ENCODE peak calls at places on chromosomes 5 and 9, in ten cellular contexts. B is sigmoid colon, A is suprapubic skin, R is prostate gland, Q is upper lobe of left lung, N is breast epithelium, Z is GM23338, I is esophagus muscularis mucosa, Y is endothelial cell of umbilical vein, C is stomach. W is an unnamed sample. For H3K27me3, the result is how much of the 10 kb centered on the place peaks cover.

GRCh38 chr5:106854941-106855340 is 815.8 kb downstream of the EFNA5 start:
- DNase-seq in Q (no peak), A (no peak), R (no peak), B (no peak), Y (no peak), I (no peak), C (no peak), Z (no peak), N (no peak), W (no peak)

GRCh38 chr9:87803623-87804345 is 77.9 kb downstream of the CTSL start:
- DNase-seq in N (no peak), C (no peak), Y (no peak), Q (no peak), A (no peak), Z (no peak), I (no peak), R (no peak), B (no peak), W (no peak)

GRCh38 chr9:5868235-5868634 is 22.5 kb upstream of the MLANA start:
- DNase-seq in A (no peak), R (no peak), B (no peak), Z (no peak), I (no peak), Y (no peak), Q (no peak), N (no peak), C (no peak), W (no peak)

GRCh38 chr5:35815089-35815936 is 41.4 kb upstream of the IL7R start:
- DNase-seq in Q (no peak), I (no peak), R (no peak), C (no peak), N (no peak), Y (peak), B (no peak), A (no peak), Z (peak), W (no peak)

GRCh38 chr9:1400983-1401382 is 350.8 kb downstream of the DMRT2 start:
- DNase-seq in N (no peak), I (no peak), C (no peak), B (no peak), Y (no peak), Z (peak), A (no peak), R (no peak), Q (no peak), W (no peak)

GRCh38 chr5:32443541-32444190 is 874 bp downstream of the ZFR start:
- DNase-seq in R (peak), B (no peak), Q (peak), N (no peak), A (peak), Y (peak), I (no peak), Z (peak), C (no peak), W (peak)

GRCh38 chr9:134624119-134624826 is 17.3 kb upstream of the COL5A1 start:
- DNase-seq in R (no peak), N (no peak), Y (no peak), Z (no peak), A (peak), Q (peak), C (no peak), B (peak), I (no peak), W (peak)

GRCh38 chr5:143083006-143083405 is 312.8 kb downstream of the ARHGAP26 start:
- DNase-seq in Z (no peak), B (no peak), A (no peak), I (peak), N (no peak), Q (no peak), Y (peak), C (no peak), R (no peak), W (no peak)

GRCh38 chr5:109911731-109912130 is 222.0 kb downstream of the MAN2A1 start:
- DNase-seq in C (no peak), A (no peak), Q (no peak), R (no peak), I (no peak), B (no peak), N (no peak), Z (no peak), Y (no peak), W (no peak)

GRCh38 chr5:16897284-16897704 is 38.8 kb downstream of the MYO10 start:
- DNase-seq in B (no peak), C (no peak), A (no peak), Y (no peak), R (peak), Z (peak), Q (no peak), I (no peak), N (no peak), W (no peak)

GRCh38 chr5:77987331-77987730 is 211.2 kb upstream of the TBCA start:
- DNase-seq in Q (no peak), A (no peak), Z (no peak), B (no peak), C (no peak), R (no peak), Y (no peak), I (no peak), N (no peak), W (no peak)

GRCh38 chr5:25975881-25976280 is 1062.5 kb downstream of the CDH9 start:
- DNase-seq in N (no peak), Y (no peak), R (no peak), C (no peak), Z (no peak), Q (no peak), I (no peak), B (no peak), A (no peak), W (no peak)

GRCh38 chr5:14305045-14305444 is 161.9 kb downstream of the TRIO start:
- DNase-seq in C (no peak), I (no peak), B (no peak), R (no peak), Y (peak), Z (no peak), A (no peak), Q (no peak), N (no peak), W (no peak)

GRCh38 chr9:35972093-35972492 is 14.1 kb upstream of the OR2S2 start:
- DNase-seq in R (no peak), Y (no peak), B (no peak), A (no peak), I (no peak), Q (peak), Z (peak), C (no peak), N (no peak), W (no peak)

GRCh38 chr9:90915693-90916092 is 114.1 kb downstream of the SYK start:
- DNase-seq in B (no peak), Z (peak), N (no peak), I (no peak), Y (no peak), Q (no peak), A (no peak), C (peak), R (no peak), W (peak)

GRCh38 chr9:114958021-114958846 is 27.8 kb upstream of the TNFSF8 start:
- DNase-seq in I (no peak), A (peak), Z (no peak), C (no peak), Q (no peak), N (no peak), B (peak), R (no peak), Y (no peak), W (peak)

GRCh38 chr5:90264930-90265857 is 144.4 kb downstream of the CETN3 start:
- DNase-seq in A (peak), C (peak), Y (peak), B (peak), R (peak), Q (no peak), I (no peak), N (no peak), Z (peak), W (peak)

GRCh38 chr9:69945671-69946141 is 97.9 kb upstream of the MAMDC2 start:
- DNase-seq in Y (peak), B (peak), I (no peak), N (no peak), C (peak), A (peak), Z (no peak), R (no peak), Q (no peak), W (no peak)

GRCh38 chr9:12695474-12695873 is 2.3 kb downstream of the TYRP1 start:
- DNase-seq in Y (no peak), B (no peak), N (no peak), Q (no peak), Z (no peak), I (no peak), A (no peak), R (no peak), C (no peak), W (no peak)

GRCh38 chr5:172453986-172454354 is 355 bp downstream of the SH3PXD2B start:
- DNase-seq in Z (peak), C (no peak), A (no peak), N (no peak), I (no peak), Y (peak), R (no peak), B (peak), Q (no peak), W (no peak)

GRCh38 chr5:172453206-172453985 is 929 bp downstream of the SH3PXD2B start:
- DNase-seq in R (no peak), C (peak), N (no peak), Y (peak), A (no peak), B (peak), Z (peak), Q (no peak), I (no peak), W (no peak)

GRCh38 chr5:172451771-172452197 is 2.5 kb downstream of the SH3PXD2B start:
- DNase-seq in C (peak), I (no peak), B (peak), Y (peak), R (no peak), Z (peak), A (peak), N (no peak), Q (no peak), W (peak)

GRCh38 chr5:172450861-172451695 is 3.2 kb downstream of the SH3PXD2B start:
- DNase-seq in Z (peak), R (no peak), Y (peak), B (peak), C (no peak), A (peak), Q (no peak), N (no peak), I (no peak), W (peak)

DNA sequence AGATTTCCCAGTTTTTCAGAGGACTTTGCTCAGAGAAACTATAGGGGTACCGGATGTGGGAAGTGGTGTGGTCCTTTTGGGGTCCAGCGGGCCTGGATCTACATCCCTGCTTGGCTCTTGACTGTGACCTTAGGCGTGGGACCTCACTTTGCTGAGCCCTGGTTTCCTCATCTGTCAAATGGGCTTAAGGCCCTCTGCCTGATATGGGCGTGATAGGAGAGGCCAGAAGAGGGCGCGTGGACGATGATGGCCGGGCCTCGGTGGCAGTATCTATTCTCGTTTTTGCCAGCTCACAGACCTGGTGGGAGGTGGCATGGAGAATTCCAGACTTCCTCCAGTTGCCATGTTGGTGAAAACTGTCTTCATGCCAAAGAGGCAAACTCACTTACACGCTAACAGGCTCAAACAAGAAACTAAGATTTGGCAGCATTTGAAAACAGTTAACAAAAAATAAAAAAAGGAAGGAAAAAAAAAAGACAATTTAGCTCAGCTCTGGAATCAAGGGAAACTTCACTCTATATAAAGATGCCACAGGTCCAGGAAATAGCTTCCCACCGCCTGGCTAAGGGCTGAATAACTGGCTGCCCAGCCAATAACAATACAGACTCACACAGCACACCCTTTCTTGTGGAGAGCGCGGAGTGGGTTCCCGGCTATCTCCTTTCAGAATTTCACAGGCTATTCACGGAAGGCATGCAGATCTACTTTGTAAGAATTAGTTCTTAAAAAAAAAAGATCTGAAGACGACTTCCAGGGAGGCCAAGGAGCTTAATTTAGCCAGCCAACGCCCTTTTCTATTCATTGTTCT is 1.7 kb downstream of the SH3PXD2B start:
- DNase-seq in R (peak), I (no peak), B (peak), N (no peak), Z (no peak), Y (peak), C (peak), A (no peak), Q (no peak), W (peak)
- H3K4me3 ChIP-seq in R (peak), I (peak), B (peak), N (peak), Z (peak), Y (peak), C (peak), A (peak), Q (no peak), W (no peak)

GRCh38 chr5:44546283-44546682 is 157.1 kb upstream of the FGF10 start:
- DNase-seq in Y (no peak), A (no peak), Z (no peak), N (no peak), I (no peak), B (no peak), Q (no peak), R (no peak), C (no peak), W (no peak)
- TF ChIP-seq POLR2AphosphoS5 in Y (no peak), A (no peak), Z (no peak), N (no peak), I (peak), B (peak), Q (no peak), R (no peak), C (no peak), W (no peak)

GRCh38 chr5:1638658-1639400 is 115.1 kb upstream of the LPCAT1 start:
- DNase-seq in Q (peak), Z (no peak), N (no peak), B (peak), I (no peak), Y (no peak), R (no peak), C (peak), A (peak), W (peak)
- H3K27me3 ChIP-seq in Q (under half), Z (under half), N (under half), B (under half), I (under half), Y (under half), R (under half), C (under half), A (under half), W (under half)

GRCh38 chr5:141359790-141360426 is at the start of gene PCDHGB2:
- DNase-seq in Q (no peak), A (no peak), C (no peak), B (no peak), Y (peak), Z (peak), N (no peak), R (no peak), I (no peak), W (no peak)
- H3K4me3 ChIP-seq in Q (no peak), A (peak), C (peak), B (no peak), Y (no peak), Z (peak), N (peak), R (peak), I (peak), W (no peak)

GRCh38 chr9:113602126-113603119 is 138.9 kb downstream of the RGS3 start:
- DNase-seq in B (peak), C (peak), Q (peak), I (no peak), Z (peak), A (peak), R (no peak), N (peak), Y (peak), W (peak)
- TF ChIP-seq POLR2AphosphoS5 in B (peak), C (no peak), Q (no peak), I (no peak), Z (peak), A (no peak), R (no peak), N (no peak), Y (no peak), W (peak)

DNA sequence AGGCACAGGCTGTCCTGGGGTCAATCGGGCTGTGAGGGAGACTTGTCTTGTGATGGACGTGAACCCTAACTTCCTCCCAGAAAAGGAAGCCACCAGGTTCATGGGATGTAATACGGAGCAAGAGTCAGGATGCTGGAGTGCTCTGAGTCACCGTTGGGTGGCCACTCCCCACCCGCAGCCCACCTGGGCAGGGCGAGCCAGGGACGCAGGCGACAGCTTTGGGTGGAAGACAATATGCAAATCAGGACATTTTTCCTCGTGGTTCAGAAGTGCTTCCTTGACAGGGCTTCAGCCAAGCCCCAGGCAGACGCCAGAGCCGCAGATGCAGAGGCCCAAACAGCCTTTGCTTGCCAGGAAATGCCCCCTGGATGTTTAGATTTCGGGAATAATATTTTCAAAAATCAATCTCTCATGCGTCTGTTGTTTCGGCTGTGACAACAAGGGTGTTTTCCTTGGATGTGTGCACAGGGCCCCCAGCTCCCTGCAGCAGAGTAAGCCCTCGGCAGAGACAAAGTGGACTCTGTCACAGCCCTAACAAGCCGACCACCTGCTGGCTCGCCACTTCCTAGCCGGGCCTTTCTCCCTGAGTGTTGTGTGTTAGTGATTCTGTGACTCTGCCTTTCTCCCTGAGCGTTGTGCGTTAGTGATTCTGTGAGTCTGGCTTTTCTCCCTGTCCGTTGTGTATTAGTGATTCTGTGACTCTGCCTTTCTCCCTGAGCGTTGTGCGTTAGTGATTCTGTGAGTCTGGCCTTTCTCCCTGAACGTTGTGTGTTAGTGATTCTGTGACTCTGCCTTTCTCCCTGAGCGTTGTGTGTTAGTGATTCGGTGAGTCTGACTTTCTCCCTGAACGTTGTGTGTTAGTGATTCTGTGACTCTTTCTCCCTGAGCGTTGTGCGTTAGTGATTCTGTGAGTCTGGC is 11.8 kb upstream of the SLC9A3 start:
- DNase-seq in A (peak), R (no peak), I (no peak), B (no peak), Q (peak), C (no peak), N (no peak), Y (no peak), Z (no peak), W (peak)
- H3K27me3 ChIP-seq in A (half or more), R (under half), I (half or more), B (half or more), Q (under half), C (half or more), N (half or more), Y (under half), Z (under half), W (under half)

DNA sequence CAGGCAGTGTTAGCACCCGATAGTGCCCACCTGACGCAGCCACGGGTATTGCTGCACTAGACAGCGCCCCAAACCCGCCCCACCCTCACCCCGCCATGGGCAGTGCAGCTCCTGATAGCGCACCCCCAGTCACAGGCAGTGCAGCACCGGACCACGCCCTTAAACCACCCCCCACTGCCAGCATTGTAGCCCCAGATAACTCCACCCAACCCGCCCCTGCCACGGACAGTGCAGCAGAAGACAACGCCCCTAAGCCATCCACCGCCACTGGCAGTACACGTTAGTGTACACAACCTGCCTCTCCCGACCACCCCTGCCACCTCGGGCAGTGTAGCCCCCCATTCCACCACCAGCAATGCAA is 825 bp upstream of the PCAT7 start:
- DNase-seq in B (no peak), A (no peak), Z (no peak), Q (peak), N (no peak), C (no peak), I (no peak), Y (no peak), R (no peak), W (no peak)
- H3K4me3 ChIP-seq in B (no peak), A (no peak), Z (peak), Q (no peak), N (peak), C (peak), I (no peak), Y (no peak), R (no peak), W (no peak)